ENCODE peak calls at places on chromosomes 3 and 15, in ten cellular contexts. One of them, this sample, is unnamed.
A peak's percentile ranks its signal among the peaks of the same experiment; 100 is the strongest.

GRCh38 chr3:127061641-127062040 is 78.7 kb downstream of the PLXNA1 start:
- DNase-seq in BE2C: no peak
- DNase-seq in left ventricle myocardium inferior: no peak
- DNase-seq in AG10803: no peak
- DNase-seq in esophagus squamous epithelium: no peak
- DNase-seq in heart left ventricle: no peak
- DNase-seq in brain microvascular endothelial cell: no peak
- DNase-seq in AG04450: no peak
- DNase-seq in HepG2: no peak
- DNase-seq in adrenal gland: no peak
- DNase-seq in this sample: no peak

GRCh38 chr3:153354641-153355040 is 192.6 kb downstream of the RAP2B start:
- DNase-seq in heart left ventricle: no peak
- DNase-seq in adrenal gland: no peak
- DNase-seq in esophagus squamous epithelium: no peak
- DNase-seq in HepG2: no peak
- DNase-seq in BE2C: no peak
- DNase-seq in AG10803: no peak
- DNase-seq in left ventricle myocardium inferior: no peak
- DNase-seq in AG04450: no peak
- DNase-seq in brain microvascular endothelial cell: no peak
- DNase-seq in this sample: peak; percentile 5

GRCh38 chr3:16897254-16897926 is 12.6 kb downstream of the PLCL2 start:
- DNase-seq in brain microvascular endothelial cell: no peak
- DNase-seq in HepG2: no peak
- DNase-seq in AG04450: no peak
- DNase-seq in esophagus squamous epithelium: no peak
- DNase-seq in heart left ventricle: peak; percentile 35
- DNase-seq in left ventricle myocardium inferior: no peak
- DNase-seq in adrenal gland: no peak
- DNase-seq in AG10803: peak; percentile 75
- DNase-seq in BE2C: peak; percentile 39
- DNase-seq in this sample: peak; percentile 34

GRCh38 chr15:101242999-101243336 is 8.9 kb downstream of the CHSY1 start:
- DNase-seq in brain microvascular endothelial cell: no peak
- DNase-seq in HepG2: no peak
- DNase-seq in esophagus squamous epithelium: no peak
- DNase-seq in AG04450: no peak
- DNase-seq in adrenal gland: no peak
- DNase-seq in heart left ventricle: no peak
- DNase-seq in AG10803: no peak
- DNase-seq in BE2C: no peak
- DNase-seq in left ventricle myocardium inferior: no peak
- DNase-seq in this sample: no peak

GRCh38 chr3:41716391-41716910 is 245.5 kb downstream of the ULK4 start:
- DNase-seq in left ventricle myocardium inferior: no peak
- DNase-seq in brain microvascular endothelial cell: no peak
- DNase-seq in esophagus squamous epithelium: no peak
- DNase-seq in AG10803: peak; percentile 37
- DNase-seq in heart left ventricle: no peak
- DNase-seq in HepG2: no peak
- DNase-seq in adrenal gland: no peak
- DNase-seq in AG04450: peak; percentile 3
- DNase-seq in BE2C: no peak
- DNase-seq in this sample: peak; percentile 45

GRCh38 chr3:132289311-132289710 is 27.9 kb upstream of the ACP3 start:
- DNase-seq in adrenal gland: no peak
- DNase-seq in AG10803: no peak
- DNase-seq in esophagus squamous epithelium: no peak
- DNase-seq in HepG2: no peak
- DNase-seq in AG04450: no peak
- DNase-seq in heart left ventricle: no peak
- DNase-seq in BE2C: no peak
- DNase-seq in brain microvascular endothelial cell: no peak
- DNase-seq in left ventricle myocardium inferior: no peak
- DNase-seq in this sample: peak; percentile 17

GRCh38 chr3:180306691-180307090 is 270.0 kb upstream of the PEX5L start:
- DNase-seq in left ventricle myocardium inferior: no peak
- DNase-seq in brain microvascular endothelial cell: no peak
- DNase-seq in heart left ventricle: no peak
- DNase-seq in esophagus squamous epithelium: no peak
- DNase-seq in adrenal gland: no peak
- DNase-seq in AG10803: peak; percentile 56
- DNase-seq in AG04450: no peak
- DNase-seq in BE2C: no peak
- DNase-seq in HepG2: no peak
- DNase-seq in this sample: no peak

GRCh38 chr3:59069838-59070237 is 20.0 kb upstream of the CFAP20DC start:
- DNase-seq in AG04450: no peak
- DNase-seq in left ventricle myocardium inferior: no peak
- DNase-seq in heart left ventricle: no peak
- DNase-seq in brain microvascular endothelial cell: no peak
- DNase-seq in adrenal gland: no peak
- DNase-seq in BE2C: no peak
- DNase-seq in AG10803: no peak
- DNase-seq in esophagus squamous epithelium: no peak
- DNase-seq in HepG2: no peak
- DNase-seq in this sample: no peak

GRCh38 chr3:89380006-89380405 is 272.6 kb downstream of the EPHA3 start:
- DNase-seq in left ventricle myocardium inferior: no peak
- DNase-seq in BE2C: no peak
- DNase-seq in adrenal gland: no peak
- DNase-seq in AG04450: no peak
- DNase-seq in brain microvascular endothelial cell: peak; percentile 47
- DNase-seq in AG10803: peak; percentile 1
- DNase-seq in esophagus squamous epithelium: no peak
- DNase-seq in HepG2: no peak
- DNase-seq in heart left ventricle: no peak
- DNase-seq in this sample: peak; percentile 75

GRCh38 chr3:43581343-43581742 is 40.5 kb downstream of the ANO10 start:
- DNase-seq in AG04450: no peak
- DNase-seq in brain microvascular endothelial cell: no peak
- DNase-seq in left ventricle myocardium inferior: no peak
- DNase-seq in esophagus squamous epithelium: no peak
- DNase-seq in BE2C: no peak
- DNase-seq in AG10803: peak; percentile 18
- DNase-seq in HepG2: no peak
- DNase-seq in heart left ventricle: no peak
- DNase-seq in adrenal gland: no peak
- DNase-seq in this sample: peak; percentile 37

GRCh38 chr3:142808103-142808917 is 80.6 kb downstream of the PCOLCE2 start:
- DNase-seq in BE2C: no peak
- DNase-seq in HepG2: peak; percentile 5
- DNase-seq in heart left ventricle: no peak
- DNase-seq in esophagus squamous epithelium: no peak
- DNase-seq in brain microvascular endothelial cell: peak; percentile 57
- DNase-seq in AG04450: no peak
- DNase-seq in adrenal gland: no peak
- DNase-seq in AG10803: peak; percentile 61
- DNase-seq in left ventricle myocardium inferior: no peak
- DNase-seq in this sample: peak; percentile 93

GRCh38 chr15:75178171-75178937 is 23.3 kb upstream of the C15orf39 start:
- DNase-seq in adrenal gland: peak; percentile 24
- DNase-seq in heart left ventricle: peak; percentile 63
- DNase-seq in brain microvascular endothelial cell: no peak
- DNase-seq in BE2C: peak; percentile 63
- DNase-seq in esophagus squamous epithelium: no peak
- DNase-seq in AG04450: no peak
- DNase-seq in AG10803: no peak
- DNase-seq in left ventricle myocardium inferior: peak; percentile 43
- DNase-seq in HepG2: peak; percentile 75
- DNase-seq in this sample: no peak

GRCh38 chr3:152385761-152386160 is 117.0 kb downstream of the MBNL1 start:
- DNase-seq in esophagus squamous epithelium: no peak
- DNase-seq in adrenal gland: no peak
- DNase-seq in AG10803: peak; percentile 91
- DNase-seq in heart left ventricle: no peak
- DNase-seq in brain microvascular endothelial cell: peak; percentile 57
- DNase-seq in BE2C: no peak
- DNase-seq in HepG2: peak; percentile 88
- DNase-seq in AG04450: peak; percentile 39
- DNase-seq in left ventricle myocardium inferior: no peak
- DNase-seq in this sample: peak; percentile 83

GRCh38 chr3:32391643-32392529 is at the start of gene CMTM7:
- DNase-seq in AG04450: no peak
- DNase-seq in heart left ventricle: peak; percentile 77
- DNase-seq in HepG2: peak; percentile 39
- DNase-seq in adrenal gland: peak; percentile 72
- DNase-seq in esophagus squamous epithelium: no peak
- DNase-seq in brain microvascular endothelial cell: peak; percentile 22
- DNase-seq in left ventricle myocardium inferior: peak; percentile 69
- DNase-seq in BE2C: peak; percentile 61
- DNase-seq in AG10803: peak; percentile 49
- DNase-seq in this sample: peak; percentile 58

GRCh38 chr3:52395503-52395865 is 49.4 kb downstream of the SEMA3G start:
- DNase-seq in heart left ventricle: no peak
- DNase-seq in left ventricle myocardium inferior: peak; percentile 2
- DNase-seq in BE2C: no peak
- DNase-seq in brain microvascular endothelial cell: no peak
- DNase-seq in AG10803: no peak
- DNase-seq in HepG2: no peak
- DNase-seq in AG04450: no peak
- DNase-seq in adrenal gland: no peak
- DNase-seq in esophagus squamous epithelium: no peak
- DNase-seq in this sample: no peak

DNA sequence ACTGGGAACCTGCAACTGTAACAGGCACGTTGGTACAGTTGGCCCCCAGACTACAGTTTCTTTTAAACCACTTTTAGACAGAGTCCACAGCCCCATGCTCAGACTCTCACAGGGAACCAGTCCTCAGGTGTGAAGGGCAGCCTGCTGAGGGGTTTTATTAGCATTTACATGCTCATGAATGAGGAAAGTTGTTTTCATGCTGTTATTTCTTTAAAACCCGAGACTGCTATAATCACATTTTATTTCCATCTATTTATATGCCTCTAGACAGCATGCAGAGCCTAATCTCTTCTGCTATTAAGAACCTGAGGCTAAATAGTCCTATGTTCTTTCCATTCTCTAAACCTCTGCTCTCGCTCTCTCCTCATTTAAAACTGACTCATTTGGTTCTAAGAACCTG is 26.3 kb upstream of the FSIP1 start:
- DNase-seq in brain microvascular endothelial cell: no peak
- DNase-seq in left ventricle myocardium inferior: no peak
- DNase-seq in HepG2: no peak
- DNase-seq in BE2C: no peak
- DNase-seq in heart left ventricle: no peak
- DNase-seq in adrenal gland: no peak
- DNase-seq in esophagus squamous epithelium: no peak
- DNase-seq in AG10803: no peak
- DNase-seq in AG04450: no peak
- DNase-seq in this sample: no peak
- H3K4me3 ChIP-seq in brain microvascular endothelial cell: no peak overlapping the region
- H3K4me3 ChIP-seq in left ventricle myocardium inferior: no peak overlapping the region
- H3K4me3 ChIP-seq in HepG2: no peak overlapping the region
- H3K4me3 ChIP-seq in BE2C: no peak overlapping the region
- H3K4me3 ChIP-seq in heart left ventricle: no peak overlapping the region
- H3K4me3 ChIP-seq in adrenal gland: no peak overlapping the region
- H3K4me3 ChIP-seq in esophagus squamous epithelium: no peak overlapping the region
- H3K4me3 ChIP-seq in AG10803: no peak overlapping the region
- H3K4me3 ChIP-seq in AG04450: no peak overlapping the region
- H3K4me3 ChIP-seq in this sample: no peak overlapping the region

DNA sequence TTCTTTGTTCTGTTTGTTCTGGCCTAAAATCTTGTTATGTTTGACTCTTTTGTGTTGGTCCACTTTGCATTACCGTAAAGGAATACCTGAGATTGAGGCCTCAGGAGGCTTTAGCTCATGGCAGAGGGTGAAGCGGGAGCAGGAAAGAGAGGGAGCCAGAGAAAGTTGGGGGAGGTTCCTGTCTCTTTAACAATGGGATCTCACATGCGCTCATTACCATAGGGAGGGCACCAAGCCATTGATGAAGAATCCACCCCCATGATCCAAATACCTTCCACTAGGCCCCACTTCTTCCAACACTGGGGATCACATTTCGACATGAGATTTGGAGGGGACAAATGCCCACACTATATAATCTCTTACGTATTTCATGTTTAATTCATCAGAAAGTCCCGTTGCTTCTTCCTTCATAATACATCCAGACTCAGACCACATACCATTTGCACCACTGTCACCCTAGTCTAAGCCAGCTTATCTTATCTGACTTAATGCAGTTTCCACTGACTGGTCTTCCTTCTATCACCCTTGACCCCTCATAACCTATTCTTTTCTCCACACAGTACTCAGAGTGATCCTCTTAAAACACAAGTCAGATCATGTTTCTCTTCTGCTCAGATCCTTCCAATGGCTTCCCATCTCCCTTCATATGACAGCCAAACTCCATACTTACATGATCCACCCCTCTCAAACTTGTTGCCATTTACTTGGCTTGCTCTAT is 13.5 kb downstream of the KBTBD8 start:
- DNase-seq in esophagus squamous epithelium: no peak
- DNase-seq in adrenal gland: no peak
- DNase-seq in heart left ventricle: no peak
- DNase-seq in HepG2: no peak
- DNase-seq in left ventricle myocardium inferior: no peak
- DNase-seq in AG04450: no peak
- DNase-seq in BE2C: no peak
- DNase-seq in AG10803: no peak
- DNase-seq in brain microvascular endothelial cell: no peak
- DNase-seq in this sample: no peak
- TF ChIP-seq CTCF in esophagus squamous epithelium: no peak
- TF ChIP-seq CTCF in adrenal gland: no peak
- TF ChIP-seq CTCF in heart left ventricle: no peak
- TF ChIP-seq CTCF in HepG2: no peak
- TF ChIP-seq CTCF in left ventricle myocardium inferior: no peak
- TF ChIP-seq CTCF in AG04450: no peak
- TF ChIP-seq CTCF in BE2C: no peak
- TF ChIP-seq CTCF in AG10803: no peak
- TF ChIP-seq CTCF in brain microvascular endothelial cell: no peak
- TF ChIP-seq CTCF in this sample: no peak

GRCh38 chr3:128076465-128076782 is 24.2 kb downstream of the SEC61A1 start:
- DNase-seq in brain microvascular endothelial cell: no peak
- DNase-seq in BE2C: no peak
- DNase-seq in adrenal gland: no peak
- DNase-seq in heart left ventricle: peak; percentile 42
- DNase-seq in esophagus squamous epithelium: no peak
- DNase-seq in left ventricle myocardium inferior: no peak
- DNase-seq in AG04450: no peak
- DNase-seq in AG10803: no peak
- DNase-seq in HepG2: no peak
- DNase-seq in this sample: no peak
- H3K4me3 ChIP-seq in brain microvascular endothelial cell: peak overlapping the region; percentile 49
- H3K4me3 ChIP-seq in BE2C: no peak overlapping the region
- H3K4me3 ChIP-seq in adrenal gland: peak overlapping the region; percentile 67
- H3K4me3 ChIP-seq in heart left ventricle: peak overlapping the region; percentile 59
- H3K4me3 ChIP-seq in esophagus squamous epithelium: peak overlapping the region; percentile 70
- H3K4me3 ChIP-seq in left ventricle myocardium inferior: peak overlapping the region; percentile 73
- H3K4me3 ChIP-seq in AG04450: no peak overlapping the region
- H3K4me3 ChIP-seq in AG10803: peak overlapping the region; percentile 49
- H3K4me3 ChIP-seq in HepG2: no peak overlapping the region
- H3K4me3 ChIP-seq in this sample: peak overlapping the region; percentile 26

GRCh38 chr3:13260259-13261103 is 159.6 kb downstream of the NUP210 start:
- DNase-seq in heart left ventricle: no peak
- DNase-seq in HepG2: no peak
- DNase-seq in BE2C: no peak
- DNase-seq in esophagus squamous epithelium: no peak
- DNase-seq in AG10803: no peak
- DNase-seq in AG04450: no peak
- DNase-seq in left ventricle myocardium inferior: no peak
- DNase-seq in brain microvascular endothelial cell: no peak
- DNase-seq in adrenal gland: no peak
- DNase-seq in this sample: no peak
- TF ChIP-seq CTCF in heart left ventricle: no peak
- TF ChIP-seq CTCF in HepG2: no peak
- TF ChIP-seq CTCF in BE2C: peak; percentile 32
- TF ChIP-seq CTCF in esophagus squamous epithelium: no peak
- TF ChIP-seq CTCF in AG10803: no peak
- TF ChIP-seq CTCF in AG04450: no peak
- TF ChIP-seq CTCF in left ventricle myocardium inferior: no peak
- TF ChIP-seq CTCF in brain microvascular endothelial cell: peak; percentile 21
- TF ChIP-seq CTCF in adrenal gland: peak; percentile 9
- TF ChIP-seq CTCF in this sample: no peak